ENCODE peak calls at places on chromosome 13, in seven cellular contexts. M is IMR-90, I is mesendoderm, Y is neuronal stem cell, W is H9, O is H1, X is trophoblast cell. F is an unnamed sample.

GRCh38 chr13:23434431-23434830 is 929 bp upstream of the SACS start:
- DNase-seq in I (no peak), O (peak), X (no peak), M (no peak), W (no peak), Y (no peak), F (no peak)

GRCh38 chr13:26476744-26477129 is 80.7 kb upstream of the WASF3 start:
- DNase-seq in Y (no peak), W (no peak), O (no peak), X (no peak), I (no peak), M (no peak), F (no peak)

GRCh38 chr13:57877596-57877995 is 246.1 kb downstream of the PCDH17 start:
- DNase-seq in O (no peak), M (no peak), Y (no peak), X (no peak), W (no peak), I (no peak), F (peak)

GRCh38 chr13:29428310-29428991 is 167.0 kb downstream of the SLC7A1 start:
- DNase-seq in M (no peak), O (peak), Y (peak), W (peak), X (no peak), I (peak), F (peak)

GRCh38 chr13:85935868-85936467 is 136.7 kb upstream of the SLITRK6 start:
- DNase-seq in M (no peak), I (peak), Y (no peak), W (no peak), O (no peak), X (no peak), F (no peak)

GRCh38 chr13:64937302-64937701 is 2292.8 kb downstream of the PCDH9 start:
- DNase-seq in O (no peak), W (no peak), X (no peak), Y (no peak), M (no peak), I (no peak), F (no peak)

GRCh38 chr13:94249512-94249911 is 230.0 kb downstream of the DCT start:
- DNase-seq in W (no peak), O (no peak), M (peak), X (no peak), I (peak), Y (peak), F (peak)

GRCh38 chr13:93776936-93777335 is 550.3 kb downstream of the GPC6 start:
- DNase-seq in X (no peak), O (no peak), W (no peak), I (peak), M (peak), Y (no peak), F (no peak)

GRCh38 chr13:95275322-95276118 is 25.7 kb downstream of the ABCC4 start:
- DNase-seq in M (no peak), X (no peak), O (no peak), W (no peak), I (no peak), Y (no peak), F (peak)

GRCh38 chr13:107842562-107843180 is 372.7 kb downstream of the LIG4 start:
- DNase-seq in Y (no peak), W (no peak), M (peak), O (no peak), I (peak), X (no peak), F (peak)

GRCh38 chr13:26707122-26708006 is 53.2 kb downstream of the GPR12 start:
- DNase-seq in W (peak), Y (peak), I (peak), X (peak), M (peak), O (no peak), F (peak)

GRCh38 chr13:73065665-73066350 is 7.0 kb downstream of the KLF5 start:
- DNase-seq in O (no peak), W (no peak), Y (no peak), I (peak), X (peak), M (no peak), F (no peak)
- H3K9ac ChIP-seq in O (no peak), W (no peak), Y (no peak), I (no peak), X (no peak), M (no peak), F (no peak)

GRCh38 chr13:91329736-91330135 is 17.8 kb upstream of the MIR17HG start:
- DNase-seq in M (no peak), Y (no peak), W (no peak), X (no peak), O (no peak), I (no peak), F (no peak)
- H3K4ac ChIP-seq in M (no peak), Y (no peak), W (no peak), X (no peak), O (no peak), I (no peak), F (no peak)

GRCh38 chr13:98171806-98172569 is 5.1 kb downstream of the RNF113B start:
- DNase-seq in Y (no peak), I (peak), O (no peak), M (peak), W (no peak), X (no peak), F (peak)
- H3K9ac ChIP-seq in Y (no peak), I (peak), O (no peak), M (peak), W (no peak), X (no peak), F (peak)

GRCh38 chr13:51435002-51435578 is 17.7 kb downstream of the INTS6 start:
- DNase-seq in Y (no peak), I (peak), W (no peak), X (no peak), O (no peak), M (peak), F (peak)
- H3K4ac ChIP-seq in Y (no peak), I (no peak), W (no peak), X (no peak), O (no peak), M (no peak), F (no peak)

DNA sequence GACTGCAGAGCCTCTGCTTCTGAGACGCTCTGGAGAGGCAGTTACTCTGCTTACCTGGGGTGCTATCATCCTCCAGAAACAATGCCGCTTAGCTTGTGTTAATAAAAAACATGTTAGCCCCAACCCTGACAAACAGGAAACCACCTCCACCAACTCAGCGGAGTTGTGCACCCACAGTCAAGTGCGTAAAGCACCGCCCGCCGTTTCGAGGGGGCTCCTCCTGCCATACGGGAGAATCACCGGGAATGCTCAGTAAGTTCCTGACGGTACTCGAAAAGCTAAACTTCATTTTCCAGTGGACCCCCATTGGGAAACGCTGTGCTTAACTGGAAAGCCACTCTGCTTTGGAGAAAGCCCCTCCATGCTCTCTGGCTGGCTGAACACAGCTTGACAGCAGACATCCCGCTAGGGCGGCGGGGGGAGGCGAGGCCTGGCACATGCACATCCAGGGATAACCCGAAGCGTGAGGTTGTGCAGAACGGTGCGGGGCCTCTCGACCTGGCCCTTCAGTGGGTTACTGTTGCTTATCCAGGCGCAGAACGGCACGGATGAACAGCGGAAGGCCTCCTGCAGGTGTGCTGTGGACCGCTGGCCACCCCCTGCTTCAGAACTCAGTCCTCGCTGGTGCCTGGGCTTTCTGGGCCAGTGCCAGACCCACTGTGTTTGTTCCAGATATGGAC is 17.1 kb downstream of the GAS6 start:
- DNase-seq in M (no peak), I (no peak), X (no peak), Y (no peak), O (no peak), W (peak), F (no peak)
- H3K9ac ChIP-seq in M (no peak), I (no peak), X (no peak), Y (peak), O (no peak), W (no peak), F (no peak)

GRCh38 chr13:33485247-33485646 is 199.7 kb upstream of the STARD13 start:
- DNase-seq in I (no peak), M (no peak), X (no peak), W (no peak), O (no peak), Y (no peak), F (no peak)
- H3K4ac ChIP-seq in I (no peak), M (no peak), X (no peak), W (no peak), O (no peak), Y (no peak), F (no peak)

GRCh38 chr13:110907951-110908898 is 6.6 kb downstream of the ANKRD10 start:
- DNase-seq in X (peak), W (peak), M (peak), O (no peak), Y (no peak), I (peak), F (peak)
- H3K9ac ChIP-seq in X (no peak), W (peak), M (no peak), O (no peak), Y (no peak), I (peak), F (peak)

DNA sequence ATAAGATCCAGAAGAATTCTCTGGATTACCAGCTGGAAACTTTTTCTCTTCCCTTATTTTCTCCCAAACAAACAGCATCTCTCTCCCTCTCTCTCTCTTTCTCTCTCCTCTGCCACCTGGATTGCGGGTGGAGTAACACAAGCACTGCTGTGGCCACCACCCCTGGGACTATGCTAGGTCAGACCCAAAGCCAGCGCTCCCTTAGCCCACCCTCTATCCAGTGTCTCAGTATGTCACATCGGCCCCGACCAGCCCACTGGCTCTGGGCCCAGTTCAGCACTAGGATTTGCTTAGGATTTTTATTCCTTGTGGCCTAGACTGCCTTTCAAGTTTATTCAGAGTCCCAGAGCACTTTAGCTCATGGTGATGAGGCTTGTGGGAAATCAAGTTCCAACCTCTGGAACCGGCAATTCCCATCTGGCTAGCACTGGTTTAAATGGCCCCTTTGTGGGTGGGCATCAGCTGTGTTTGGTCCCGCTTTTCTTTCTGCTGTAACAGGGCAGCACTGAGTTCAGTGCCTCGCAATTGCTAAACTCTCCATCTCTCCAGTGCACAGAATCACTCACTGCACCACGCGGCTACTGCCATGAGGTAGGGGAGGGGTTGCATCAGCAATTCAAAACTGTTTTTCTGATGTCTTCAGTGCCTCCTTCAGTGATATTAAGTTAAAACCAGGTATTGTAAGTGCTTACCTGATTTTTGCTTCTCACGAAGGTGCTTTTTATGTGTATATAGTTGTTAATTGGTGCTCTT is 1623.1 kb downstream of the SLITRK5 start:
- DNase-seq in M (no peak), X (no peak), O (no peak), Y (no peak), I (no peak), W (no peak), F (no peak)
- H3K4ac ChIP-seq in M (no peak), X (no peak), O (no peak), Y (no peak), I (no peak), W (no peak), F (no peak)

GRCh38 chr13:39047560-39047959 is 9.3 kb downstream of the NHLRC3 start:
- DNase-seq in O (peak), Y (no peak), X (no peak), I (peak), W (peak), M (no peak), F (no peak)
- H3K9ac ChIP-seq in O (no peak), Y (no peak), X (no peak), I (no peak), W (no peak), M (no peak), F (no peak)